ENCODE peak calls at places on chromosome 4, in six cellular contexts. D, T, W, S, I and A are unnamed samples.

GRCh38 chr4:118974758-118975157 is 86.1 kb downstream of the SYNPO2 start:
- DNase-seq in D (peak), T (peak), W (no peak), S (peak), I (no peak), A (peak)

GRCh38 chr4:13541720-13542576 is 2.4 kb downstream of the NKX3-2 start:
- DNase-seq in D (no peak), T (no peak), W (peak), S (no peak), I (no peak), A (no peak)

GRCh38 chr4:55503164-55503563 is 43.5 kb downstream of the CLOCK start:
- DNase-seq in D (peak), T (peak), W (no peak), S (peak), I (no peak), A (peak)

GRCh38 chr4:4496604-4497372 is 45.1 kb downstream of the STX18 start:
- DNase-seq in D (no peak), T (no peak), W (no peak), S (no peak), I (no peak), A (no peak)

GRCh38 chr4:30208731-30209435 is 511.3 kb upstream of the PCDH7 start:
- DNase-seq in D (peak), T (peak), W (no peak), S (peak), I (no peak), A (peak)

GRCh38 chr4:10272511-10272910 is 155.9 kb upstream of the WDR1 start:
- DNase-seq in D (no peak), T (no peak), W (no peak), S (no peak), I (no peak), A (no peak)

GRCh38 chr4:7006411-7006810 is 36.8 kb upstream of the TADA2B start:
- DNase-seq in D (no peak), T (no peak), W (no peak), S (no peak), I (no peak), A (no peak)

GRCh38 chr4:74768857-74769525 is 25.3 kb downstream of the BTC start:
- DNase-seq in D (peak), T (peak), W (no peak), S (peak), I (no peak), A (peak)

GRCh38 chr4:22385615-22386014 is 130.3 kb downstream of the ADGRA3 start:
- DNase-seq in D (peak), T (peak), W (no peak), S (peak), I (no peak), A (peak)

GRCh38 chr4:106541253-106541652 is 172.7 kb upstream of the GIMD1 start:
- DNase-seq in D (peak), T (peak), W (no peak), S (peak), I (no peak), A (peak)
- H2AFZ ChIP-seq in D (no peak), T (no peak), W (no peak), S (no peak), I (no peak), A (no peak)

DNA sequence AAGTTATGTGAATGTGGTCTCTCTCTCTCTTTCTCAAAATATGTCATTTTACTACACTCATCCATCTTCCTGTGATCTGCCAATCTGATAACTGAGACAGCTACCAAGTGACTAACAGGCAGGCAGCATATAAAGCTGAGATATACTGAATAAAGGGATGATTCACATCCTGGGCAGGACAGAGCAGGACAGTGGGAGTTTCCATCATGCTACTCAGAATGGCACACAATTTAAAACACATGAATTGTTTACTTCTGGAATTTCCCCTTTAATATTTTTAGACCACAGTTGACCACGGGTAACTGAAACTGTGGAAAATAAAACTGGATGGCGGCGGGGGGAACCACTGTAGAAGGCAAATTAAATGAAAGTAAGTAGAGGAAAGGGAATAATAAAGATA is 58.6 kb upstream of the DCTD start:
- DNase-seq in D (peak), T (peak), W (no peak), S (peak), I (no peak), A (peak)
- H2AFZ ChIP-seq in D (no peak), T (no peak), W (no peak), S (no peak), I (no peak), A (peak)

GRCh38 chr4:117941611-117942010 is 92.7 kb upstream of the NDST3 start:
- DNase-seq in D (no peak), T (no peak), W (peak), S (no peak), I (no peak), A (no peak)
- H2AFZ ChIP-seq in D (no peak), T (peak), W (peak), S (no peak), I (no peak), A (no peak)

DNA sequence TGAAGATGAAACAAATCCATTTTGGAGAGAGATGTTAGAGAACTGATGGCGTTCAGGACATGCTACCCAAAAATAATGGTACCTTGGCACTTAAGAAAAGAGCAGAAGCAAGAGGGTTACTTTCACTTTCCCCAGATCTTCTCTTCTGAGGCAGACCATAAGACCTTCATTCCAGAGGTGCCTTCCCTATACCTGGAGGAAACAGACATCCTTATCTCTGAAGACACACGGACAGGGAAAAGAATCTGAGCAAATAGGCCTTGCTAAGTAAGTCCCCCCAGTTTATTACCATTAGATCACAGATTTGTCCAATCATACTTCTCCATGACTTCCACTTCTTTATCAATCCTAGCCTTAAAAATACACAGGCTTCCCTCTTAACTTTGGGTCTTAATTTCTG is 2.0 kb upstream of the FGF2 start:
- DNase-seq in D (no peak), T (peak), W (no peak), S (no peak), I (no peak), A (no peak)
- H2AFZ ChIP-seq in D (peak), T (no peak), W (no peak), S (peak), I (no peak), A (peak)

GRCh38 chr4:47373174-47373573 is 90.3 kb downstream of the COMMD8 start:
- DNase-seq in D (no peak), T (no peak), W (no peak), S (no peak), I (no peak), A (no peak)

GRCh38 chr4:47372561-47372960 is 90.9 kb downstream of the COMMD8 start:
- DNase-seq in D (peak), T (peak), W (no peak), S (no peak), I (no peak), A (no peak)

GRCh38 chr4:47373729-47374128 is 89.8 kb downstream of the COMMD8 start:
- DNase-seq in D (no peak), T (no peak), W (no peak), S (peak), I (no peak), A (no peak)

DNA sequence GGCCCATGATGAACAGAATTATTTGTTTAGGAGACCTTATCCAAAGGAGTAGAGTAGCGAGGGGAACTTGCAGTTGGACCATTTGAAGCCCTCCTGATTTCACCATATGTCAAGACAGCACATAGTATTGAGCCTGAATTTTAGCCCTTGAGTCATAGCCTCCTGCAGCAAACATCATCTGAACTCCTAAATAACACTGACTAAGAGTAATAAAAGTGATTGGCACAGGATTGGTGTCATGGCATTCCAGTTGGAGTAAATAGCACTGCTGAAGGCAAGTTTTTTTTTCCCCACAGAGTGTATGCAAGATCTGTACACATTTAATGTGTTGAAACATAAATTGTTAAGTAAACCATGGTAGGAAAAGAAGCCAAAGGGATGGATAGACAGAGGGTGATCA is 89.0 kb downstream of the COMMD8 start:
- DNase-seq in D (peak), T (peak), W (no peak), S (no peak), I (no peak), A (peak)
- H2AFZ ChIP-seq in D (no peak), T (no peak), W (no peak), S (no peak), I (no peak), A (no peak)

DNA sequence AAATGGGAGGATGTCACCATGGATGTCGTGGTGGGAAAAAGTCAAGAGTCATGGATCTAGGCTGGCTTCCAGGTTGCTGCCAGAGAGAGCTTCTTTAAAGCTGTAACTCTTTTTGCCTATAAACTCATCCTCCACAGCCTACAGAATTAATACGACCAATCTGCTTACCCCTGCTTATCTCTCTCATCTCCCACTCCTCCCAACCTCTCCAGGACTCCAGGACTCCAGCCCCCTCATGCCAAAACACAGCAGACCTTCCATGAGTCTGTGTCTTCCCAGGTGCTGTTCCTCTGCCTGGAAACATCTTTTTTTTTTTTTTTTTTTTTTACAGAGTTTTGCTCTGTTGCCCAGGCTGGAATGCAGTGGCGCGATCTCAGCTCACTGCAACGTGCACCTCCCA is 15.3 kb upstream of the SLC10A4 start:
- DNase-seq in D (no peak), T (no peak), W (no peak), S (no peak), I (no peak), A (no peak)
- H2AFZ ChIP-seq in D (no peak), T (no peak), W (no peak), S (no peak), I (no peak), A (no peak)